ENCODE peak calls at places on chromosomes 11 and 22, in nine cellular contexts. A is AG04450, U is cardiac muscle cell, Q is aorta, W is left lung, I is transverse colon, D is body of pancreas, P is psoas muscle, G is left ventricle myocardium inferior. L is an unnamed sample. For H3K9me3, the result is how much of the 10 kb centered on the place peaks cover.

GRCh38 chr22:42633013-42633412 is 7.4 kb downstream of the ATP5MGL start:
- DNase-seq in A (no peak), U (no peak), Q (no peak), W (no peak), I (no peak), D (no peak), P (no peak), G (no peak), L (no peak)

GRCh38 chr11:83035070-83035854 is 36.4 kb downstream of the RAB30 start:
- DNase-seq in A (no peak), U (peak), Q (no peak), W (no peak), I (no peak), D (no peak), P (peak), G (no peak), L (no peak)

GRCh38 chr11:115616941-115617340 is 112.7 kb upstream of the CADM1 start:
- DNase-seq in A (peak), U (peak), Q (peak), W (peak), I (no peak), D (peak), P (peak), G (peak), L (no peak)

GRCh38 chr22:21677606-21678443 is 12.0 kb downstream of the PPIL2 start:
- DNase-seq in A (no peak), U (no peak), Q (no peak), W (no peak), I (no peak), D (no peak), P (no peak), G (no peak), L (no peak)

GRCh38 chr22:30335236-30335635 is 8.5 kb upstream of the TBC1D10A start:
- DNase-seq in A (no peak), U (no peak), Q (no peak), W (no peak), I (no peak), D (no peak), P (no peak), G (no peak), L (no peak)

GRCh38 chr11:19323502-19323901 is 82.8 kb upstream of the E2F8 start:
- DNase-seq in A (no peak), U (peak), Q (no peak), W (no peak), I (no peak), D (no peak), P (no peak), G (no peak), L (no peak)

GRCh38 chr11:3879216-3879966 is 23.9 kb downstream of the STIM1 start:
- DNase-seq in A (no peak), U (no peak), Q (no peak), W (no peak), I (no peak), D (no peak), P (no peak), G (no peak), L (no peak)

GRCh38 chr11:92298238-92298565 is 73.6 kb downstream of the FAT3 start:
- DNase-seq in A (no peak), U (no peak), Q (no peak), W (no peak), I (no peak), D (no peak), P (no peak), G (no peak), L (no peak)

GRCh38 chr22:44248926-44249325 is 63.8 kb downstream of the SHISAL1 start:
- DNase-seq in A (no peak), U (no peak), Q (no peak), W (no peak), I (no peak), D (no peak), P (no peak), G (no peak), L (no peak)

GRCh38 chr22:46477967-46478635 is 59.3 kb downstream of the CELSR1 start:
- DNase-seq in A (no peak), U (no peak), Q (no peak), W (no peak), I (no peak), D (no peak), P (no peak), G (no peak), L (no peak)

GRCh38 chr22:23294221-23294620 is 113.9 kb downstream of the BCR start:
- DNase-seq in A (no peak), U (no peak), Q (no peak), W (no peak), I (no peak), D (no peak), P (no peak), G (no peak), L (no peak)

GRCh38 chr22:46758867-46759290 is 3.6 kb upstream of the TBC1D22A start:
- DNase-seq in A (peak), U (peak), Q (peak), W (no peak), I (peak), D (peak), P (no peak), G (no peak), L (peak)

GRCh38 chr11:60910711-60911366 is 3.1 kb upstream of the TMEM109 start:
- DNase-seq in A (no peak), U (no peak), Q (no peak), W (no peak), I (no peak), D (no peak), P (no peak), G (no peak), L (no peak)

GRCh38 chr22:39205344-39206021 is 39.3 kb downstream of the PDGFB start:
- DNase-seq in A (no peak), U (peak), Q (peak), W (no peak), I (no peak), D (no peak), P (no peak), G (no peak), L (no peak)

GRCh38 chr11:69150175-69150574 is 5.6 kb upstream of the SMIM38 start:
- DNase-seq in A (no peak), U (no peak), Q (no peak), W (no peak), I (no peak), D (no peak), P (no peak), G (no peak), L (no peak)

GRCh38 chr11:69148806-69149205 is 6.9 kb upstream of the SMIM38 start:
- DNase-seq in A (no peak), U (no peak), Q (no peak), W (peak), I (no peak), D (no peak), P (no peak), G (no peak), L (no peak)

GRCh38 chr11:69148377-69148762 is 7.4 kb upstream of the SMIM38 start:
- DNase-seq in A (no peak), U (no peak), Q (no peak), W (peak), I (no peak), D (no peak), P (no peak), G (no peak), L (no peak)

GRCh38 chr11:69151811-69152210 is 3.9 kb upstream of the SMIM38 start:
- DNase-seq in A (no peak), U (peak), Q (no peak), W (peak), I (no peak), D (no peak), P (no peak), G (no peak), L (no peak)

DNA sequence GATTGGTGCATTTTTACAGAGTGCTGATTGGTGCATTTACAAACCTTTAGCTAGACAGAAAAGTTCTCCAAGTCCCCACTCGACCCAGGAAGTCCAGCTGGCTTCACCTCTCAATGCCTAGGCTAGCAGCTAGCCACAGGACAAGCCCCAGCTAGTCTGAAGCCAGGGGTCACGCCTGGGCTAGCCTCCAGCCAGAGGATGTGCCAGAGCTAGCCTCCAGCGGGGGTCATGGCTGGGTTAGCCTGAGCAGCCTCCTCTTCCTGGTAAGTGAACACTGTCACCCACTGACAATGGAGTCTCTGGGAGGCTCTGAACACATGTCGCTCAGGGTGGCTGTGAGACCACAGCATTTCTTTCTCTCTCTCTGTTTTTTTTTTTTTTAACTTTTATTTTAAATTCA is 6.1 kb upstream of the SMIM38 start:
- DNase-seq in A (no peak), U (no peak), Q (no peak), W (peak), I (no peak), D (no peak), P (no peak), G (no peak), L (no peak)
- H3K9me3 ChIP-seq in A (under half), U (under half), Q (under half), W (under half), I (under half), D (under half), P (under half), G (under half), L (under half)

GRCh38 chr22:49047461-49047860 is 780.2 kb downstream of the BRD1 start:
- DNase-seq in A (no peak), U (no peak), Q (no peak), W (no peak), I (no peak), D (no peak), P (no peak), G (no peak), L (no peak)
- H3K9me3 ChIP-seq in A (half or more), U (under half), Q (under half), W (under half), I (under half), D (under half), P (under half), G (under half), L (under half)

DNA sequence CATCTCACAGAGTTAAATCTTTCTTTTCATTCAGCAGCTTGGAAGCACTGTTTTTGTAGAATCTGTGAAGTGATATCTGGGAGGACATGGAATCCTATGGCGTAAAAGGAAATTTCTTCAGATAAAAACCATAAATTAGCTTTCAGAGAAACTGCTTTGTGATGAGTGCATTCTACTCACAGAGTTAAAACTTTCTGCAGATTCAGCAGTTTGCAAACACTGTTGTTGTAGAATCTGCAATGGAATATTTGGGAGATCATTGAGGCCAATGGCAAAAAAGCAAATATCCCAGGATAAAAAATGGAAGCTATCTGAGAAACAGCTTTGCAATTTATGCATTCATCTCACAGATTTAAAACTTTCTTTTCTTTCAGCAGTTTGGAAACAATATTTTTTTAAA is 180.6 kb downstream of the OR4A47 start:
- DNase-seq in A (no peak), U (no peak), Q (no peak), W (no peak), I (no peak), D (no peak), P (no peak), G (no peak), L (no peak)
- H3K9me3 ChIP-seq in A (under half), U (under half), Q (under half), W (under half), I (half or more), D (under half), P (under half), G (half or more), L (under half)

GRCh38 chr11:56764976-56765375 is 16.5 kb upstream of the OR9G4 start:
- DNase-seq in A (no peak), U (no peak), Q (no peak), W (no peak), I (no peak), D (no peak), P (no peak), G (no peak), L (no peak)
- H3K9me3 ChIP-seq in A (under half), U (under half), Q (under half), W (under half), I (under half), D (under half), P (under half), G (under half), L (under half)

GRCh38 chr22:48545976-48546375 is 1281.7 kb downstream of the BRD1 start:
- DNase-seq in A (no peak), U (no peak), Q (no peak), W (no peak), I (no peak), D (no peak), P (no peak), G (no peak), L (no peak)
- H3K9me3 ChIP-seq in A (half or more), U (under half), Q (under half), W (under half), I (under half), D (under half), P (under half), G (under half), L (under half)

DNA sequence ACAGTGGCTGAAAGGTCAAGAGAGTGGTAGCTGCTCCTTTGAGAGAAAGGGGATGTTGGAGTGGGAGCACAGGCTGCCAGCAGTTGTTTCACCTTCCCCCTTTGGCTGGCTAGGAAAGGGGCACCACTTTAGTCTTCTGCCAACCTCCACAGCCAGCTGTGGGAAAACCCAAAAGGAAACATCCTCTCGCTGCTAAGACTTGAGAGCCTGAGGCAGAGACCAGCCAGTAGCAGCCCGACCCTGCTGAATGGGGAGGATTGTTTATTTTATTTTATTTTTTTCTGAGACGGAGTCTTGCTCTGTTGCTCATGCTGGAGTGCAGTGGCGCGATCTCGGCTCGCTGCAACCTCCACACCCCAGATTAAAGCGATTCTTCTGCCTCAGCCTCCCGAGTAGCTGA is 34.5 kb downstream of the MARK2 start:
- DNase-seq in A (no peak), U (no peak), Q (no peak), W (no peak), I (no peak), D (no peak), P (no peak), G (no peak), L (no peak)
- H3K9me3 ChIP-seq in A (under half), U (under half), Q (under half), W (under half), I (under half), D (under half), P (under half), G (under half), L (under half)

GRCh38 chr11:106271126-106271525 is 193.7 kb downstream of the AASDHPPT start:
- DNase-seq in A (no peak), U (no peak), Q (no peak), W (no peak), I (no peak), D (no peak), P (no peak), G (no peak), L (no peak)

GRCh38 chr11:106275151-106275550 is 197.7 kb downstream of the AASDHPPT start:
- DNase-seq in A (no peak), U (peak), Q (no peak), W (no peak), I (no peak), D (no peak), P (no peak), G (no peak), L (no peak)

GRCh38 chr11:106276126-106276525 is 198.7 kb downstream of the AASDHPPT start:
- DNase-seq in A (no peak), U (peak), Q (no peak), W (no peak), I (no peak), D (no peak), P (no peak), G (no peak), L (no peak)

GRCh38 chr11:106276859-106277436 is 199.5 kb downstream of the AASDHPPT start:
- DNase-seq in A (no peak), U (peak), Q (no peak), W (no peak), I (no peak), D (no peak), P (no peak), G (no peak), L (no peak)

DNA sequence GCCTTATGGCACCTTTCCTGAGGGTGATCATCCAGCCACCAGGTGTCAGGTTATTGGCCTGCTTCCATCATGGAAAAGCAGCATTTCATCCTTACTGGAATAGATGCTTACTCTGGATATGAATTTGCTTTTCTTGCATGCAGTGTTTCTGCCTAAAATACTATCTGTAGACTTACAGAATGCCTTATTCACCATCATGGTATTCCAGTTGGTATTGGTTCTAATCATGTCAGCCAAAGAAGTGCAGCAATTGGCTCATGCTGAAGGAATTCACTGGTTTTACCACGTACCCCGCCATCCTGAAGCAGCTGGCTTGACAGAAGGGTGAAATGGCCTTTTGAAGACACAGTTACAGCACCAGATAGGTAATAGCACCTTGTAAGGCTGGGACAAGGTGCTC is 194.2 kb downstream of the AASDHPPT start:
- DNase-seq in A (no peak), U (no peak), Q (no peak), W (no peak), I (no peak), D (no peak), P (no peak), G (no peak), L (no peak)
- H3K9me3 ChIP-seq in A (under half), U (under half), Q (under half), W (under half), I (under half), D (under half), P (under half), G (under half), L (under half)

L was measured in T-helper 17 cell.